ENCODE peak calls at places on chromosome 22, in five cellular contexts. R is T-helper 1 cell; J is foreskin fibroblast; C is stimulated activated CD8-positive, alpha-beta memory T cell treated with anti-CD3 and anti-CD28 coated beads, Interleukin-4, amount 100 ng/mL, for 24 hours; W is adrenal gland. Y is an unnamed sample.

GRCh38 chr22:30695871-30696655 is 1.4 kb downstream of the OSBP2 start:
- DNase-seq in W (no peak), C (no peak), R (no peak), J (no peak), Y (no peak)

GRCh38 chr22:49670610-49671330 is 156.9 kb downstream of the BRD1 start:
- DNase-seq in R (no peak), C (no peak), J (no peak), W (no peak), Y (no peak)

GRCh38 chr22:45284705-45285305 is at the start of gene UPK3A:
- DNase-seq in R (no peak), J (peak), C (peak), W (peak), Y (peak)

GRCh38 chr22:31096637-31097274 is 10.6 kb downstream of the SELENOM start:
- DNase-seq in R (no peak), J (no peak), W (no peak), C (no peak), Y (no peak)

GRCh38 chr22:20174785-20175596 is 24.1 kb upstream of the CCDC188 start:
- DNase-seq in R (no peak), J (peak), C (no peak), W (no peak), Y (no peak)

GRCh38 chr22:49608228-49608627 is 219.4 kb downstream of the BRD1 start:
- DNase-seq in R (no peak), C (no peak), J (no peak), W (no peak), Y (no peak)

GRCh38 chr22:18088825-18089568 is 11.2 kb downstream of the PEX26 start:
- DNase-seq in W (peak), C (no peak), J (no peak), R (no peak), Y (no peak)

GRCh38 chr22:36386351-36386899 is 1.3 kb downstream of the MYH9 start:
- DNase-seq in W (peak), C (no peak), J (peak), R (peak), Y (no peak)

GRCh38 chr22:36298601-36299000 is 45.7 kb downstream of the APOL1 start:
- DNase-seq in C (no peak), J (no peak), W (no peak), R (no peak), Y (no peak)

GRCh38 chr22:31327786-31328544 is 18.2 kb downstream of the PATZ1 start:
- DNase-seq in C (no peak), W (no peak), R (no peak), J (no peak), Y (no peak)

GRCh38 chr22:49330421-49331222 is 497.1 kb downstream of the BRD1 start:
- DNase-seq in C (no peak), W (no peak), J (no peak), R (no peak), Y (no peak)

GRCh38 chr22:32799516-32799915 is 2.0 kb upstream of the TIMP3 start:
- DNase-seq in W (no peak), C (no peak), R (no peak), J (no peak), Y (no peak)

GRCh38 chr22:28129319-28129962 is 210.4 kb upstream of the PITPNB start:
- DNase-seq in W (no peak), C (no peak), R (no peak), J (no peak), Y (no peak)

GRCh38 chr22:30250039-30250565 is 3.5 kb upstream of the LIF start:
- DNase-seq in R (no peak), C (no peak), W (no peak), J (no peak), Y (no peak)

GRCh38 chr22:45672564-45673481 is 1.2 kb downstream of the ATXN10 start:
- DNase-seq in C (no peak), R (no peak), W (no peak), J (no peak), Y (no peak)

GRCh38 chr22:41425704-41426365 is 20.8 kb downstream of the TOB2 start:
- DNase-seq in J (no peak), R (no peak), W (no peak), C (no peak), Y (no peak)

GRCh38 chr22:40007826-40008710 is 13.3 kb downstream of the FAM83F start:
- DNase-seq in W (no peak), J (no peak), C (no peak), R (no peak), Y (no peak)

GRCh38 chr22:46997311-46997970 is 235.0 kb downstream of the TBC1D22A start:
- DNase-seq in C (no peak), W (no peak), R (no peak), J (no peak), Y (no peak)

GRCh38 chr22:30045001-30045887 is 35.0 kb upstream of the HORMAD2 start:
- DNase-seq in W (no peak), C (no peak), J (no peak), R (no peak), Y (no peak)

GRCh38 chr22:47076758-47077157 is 314.3 kb downstream of the TBC1D22A start:
- DNase-seq in J (no peak), W (no peak), C (no peak), R (no peak), Y (no peak)

GRCh38 chr22:25137577-25138525 is 61.8 kb upstream of the CRYBB3 start:
- DNase-seq in R (no peak), W (no peak), C (no peak), J (no peak), Y (no peak)

GRCh38 chr22:19360300-19360792 is 68.8 kb upstream of the CLTCL1 start:
- DNase-seq in J (no peak), C (no peak), W (no peak), R (no peak), Y (no peak)

Y was measured in stimulated activated CD4-positive, alpha-beta T cell treated with anti-CD3 and anti-CD28 coated beads, Interleukin-12 subunit alpha, Interleukin-12 subunit beta, amount 100 ng/mL, for 48 hours.